ENCODE peak calls at places on chromosomes 1 and 21, in seven cellular contexts. H is amniotic epithelial cell, K is heart left ventricle, B is ovary, Y is HL-60, S is MV-4-11, P is memory B cell. X is an unnamed sample.

GRCh38 chr1:23084880-23085279 is 65.6 kb downstream of the KDM1A start:
- DNase-seq in H (no peak), K (no peak), B (no peak), Y (no peak), S (no peak), P (no peak), X (no peak)

GRCh38 chr21:37603129-37603528 is 236.6 kb downstream of the DYRK1A start:
- DNase-seq in H (no peak), K (no peak), B (no peak), Y (no peak), S (no peak), P (no peak), X (no peak)

GRCh38 chr1:15260418-15261154 is 13.6 kb downstream of the FHAD1 start:
- DNase-seq in H (peak; percentile 87), K (no peak), B (peak; percentile 74), Y (no peak), S (peak; percentile 68), P (no peak), X (no peak)

GRCh38 chr1:147292635-147293251 is 50.3 kb downstream of the CHD1L start:
- DNase-seq in H (peak; percentile 95), K (no peak), B (no peak), Y (peak; percentile 4), S (peak; percentile 12), P (no peak), X (no peak)

GRCh38 chr1:38347446-38348175 is 301.0 kb upstream of the POU3F1 start:
- DNase-seq in H (no peak), K (no peak), B (no peak), Y (no peak), S (no peak), P (no peak), X (no peak)

GRCh38 chr1:94942171-94943128 is 15.5 kb upstream of the CNN3 start:
- DNase-seq in H (no peak), K (no peak), B (no peak), Y (no peak), S (no peak), P (no peak), X (no peak)

GRCh38 chr1:171221665-171222591 is 26.4 kb upstream of the FMO1 start:
- DNase-seq in H (peak; percentile 28), K (no peak), B (peak; percentile 52), Y (no peak), S (no peak), P (no peak), X (peak; percentile 32)

GRCh38 chr1:231702804-231703203 is 76.2 kb downstream of the DISC1 start:
- DNase-seq in H (peak; percentile 70), K (no peak), B (no peak), Y (no peak), S (no peak), P (no peak), X (no peak)

GRCh38 chr21:42056996-42057689 is 14.0 kb upstream of the UMODL1 start:
- DNase-seq in H (peak; percentile 59), K (no peak), B (no peak), Y (no peak), S (no peak), P (no peak), X (no peak)

GRCh38 chr1:36585760-36586072 is 103.0 kb upstream of the CSF3R start:
- DNase-seq in H (no peak), K (no peak), B (no peak), Y (no peak), S (no peak), P (no peak), X (no peak)

GRCh38 chr1:180787628-180788307 is 124.9 kb upstream of the KIAA1614 start:
- DNase-seq in H (no peak), K (no peak), B (no peak), Y (no peak), S (no peak), P (no peak), X (no peak)

GRCh38 chr1:197199923-197200467 is 53.5 kb upstream of the ASPM start:
- DNase-seq in H (no peak), K (no peak), B (no peak), Y (no peak), S (no peak), P (no peak), X (no peak)

GRCh38 chr1:2314297-2314802 is 77.0 kb downstream of the MORN1 start:
- DNase-seq in H (peak; percentile 66), K (peak; percentile 80), B (peak; percentile 86), Y (no peak), S (peak; percentile 4), P (no peak), X (peak; percentile 89)

GRCh38 chr1:161872506-161872905 is 106.4 kb downstream of the ATF6 start:
- DNase-seq in H (no peak), K (no peak), B (no peak), Y (no peak), S (no peak), P (no peak), X (no peak)

GRCh38 chr1:194164755-194165154 is 978.3 kb upstream of the B3GALT2 start:
- DNase-seq in H (no peak), K (no peak), B (no peak), Y (no peak), S (no peak), P (no peak), X (no peak)

GRCh38 chr21:37159053-37159776 is 86.2 kb downstream of the TTC3 start:
- DNase-seq in H (peak; percentile 22), K (no peak), B (no peak), Y (no peak), S (no peak), P (no peak), X (no peak)

GRCh38 chr21:42401164-42401563 is 2.5 kb upstream of the UBASH3A start:
- DNase-seq in H (no peak), K (no peak), B (no peak), Y (no peak), S (no peak), P (no peak), X (no peak)

GRCh38 chr1:94115254-94115899 is 5.6 kb downstream of the ABCA4 start:
- DNase-seq in H (no peak), K (no peak), B (no peak), Y (no peak), S (no peak), P (no peak), X (no peak)

GRCh38 chr1:34858901-34859441 is 578 bp downstream of the SMIM12 start:
- DNase-seq in H (peak; percentile 19), K (peak; percentile 43), B (peak; percentile 62), Y (no peak), S (no peak), P (peak; percentile 16), X (peak; percentile 72)

GRCh38 chr1:219189021-219189824 is 15.5 kb downstream of the LYPLAL1 start:
- DNase-seq in H (peak; percentile 55), K (no peak), B (no peak), Y (no peak), S (peak; percentile 13), P (no peak), X (no peak)

GRCh38 chr1:57843760-57844159 is 419.9 kb upstream of the DAB1 start:
- DNase-seq in H (peak; percentile 9), K (no peak), B (no peak), Y (no peak), S (no peak), P (no peak), X (no peak)

GRCh38 chr1:233327938-233328660 is 575 bp downstream of the MAP3K21 start:
- DNase-seq in H (peak; percentile 6), K (no peak), B (no peak), Y (peak; percentile 20), S (no peak), P (peak; percentile 33), X (peak; percentile 60)

GRCh38 chr1:228282329-228283042 is 74.6 kb downstream of the OBSCN start:
- DNase-seq in H (no peak), K (peak; percentile 37), B (peak; percentile 21), Y (no peak), S (no peak), P (no peak), X (no peak)

GRCh38 chr1:27787895-27788294 is 14.9 kb downstream of the STX12 start:
- DNase-seq in H (peak; percentile 81), K (no peak), B (no peak), Y (no peak), S (peak; percentile 61), P (no peak), X (no peak)

GRCh38 chr1:90045853-90046563 is 51.1 kb downstream of the ZNF326 start:
- DNase-seq in H (peak; percentile 14), K (no peak), B (no peak), Y (no peak), S (no peak), P (peak; percentile 3), X (no peak)

GRCh38 chr1:216221260-216221700 is 202.0 kb downstream of the USH2A start:
- DNase-seq in H (peak; percentile 67), K (no peak), B (no peak), Y (peak; percentile 36), S (peak; percentile 78), P (peak; percentile 7), X (no peak)

GRCh38 chr1:247266053-247266452 is 10.2 kb downstream of the VN1R5 start:
- DNase-seq in H (peak; percentile 57), K (no peak), B (no peak), Y (no peak), S (no peak), P (no peak), X (no peak)